ENCODE peak calls at places on chromosomes 6 and 20, in four cellular contexts. D is HFFc6, L is erythroblast, S is posterior cingulate gyrus. M is an unnamed sample.

GRCh38 chr20:14470231-14470894 is 133.0 kb upstream of the FLRT3 start:
- DNase-seq in L (no peak), D (no peak), S (no peak), M (no peak)

GRCh38 chr20:7744411-7744810 is 195.8 kb downstream of the HAO1 start:
- DNase-seq in L (no peak), S (no peak), D (peak), M (no peak)

GRCh38 chr20:33689973-33690372 is 3.8 kb upstream of the E2F1 start:
- DNase-seq in S (no peak), L (peak), D (no peak), M (no peak)

GRCh38 chr20:10978019-10978702 is 304.4 kb upstream of the JAG1 start:
- DNase-seq in S (no peak), D (no peak), L (no peak), M (no peak)

GRCh38 chr6:137512768-137513605 is 18.8 kb upstream of the OLIG3 start:
- DNase-seq in D (no peak), L (no peak), S (no peak), M (no peak)

GRCh38 chr6:1013656-1014430 is 298.1 kb upstream of the FOXQ1 start:
- DNase-seq in D (no peak), L (no peak), S (no peak), M (no peak)

GRCh38 chr6:161058746-161059145 is 67.2 kb downstream of the MAP3K4 start:
- DNase-seq in S (no peak), L (no peak), D (no peak), M (no peak)

GRCh38 chr6:151999194-151999593 is 191.7 kb downstream of the ESR1 start:
- DNase-seq in L (no peak), S (no peak), D (peak), M (no peak)

GRCh38 chr6:52493669-52494068 is 73.5 kb downstream of the EFHC1 start:
- DNase-seq in D (no peak), L (no peak), S (no peak), M (no peak)

GRCh38 chr6:27890351-27891299 is 21.6 kb downstream of the OR2B2 start:
- DNase-seq in L (peak), D (peak), S (no peak), M (no peak)

GRCh38 chr6:26250806-26251075 is 114.3 kb upstream of the BTN3A2 start:
- DNase-seq in L (no peak), D (peak), S (no peak), M (no peak)

GRCh38 chr6:118146584-118146983 is 239.5 kb downstream of the SLC35F1 start:
- DNase-seq in D (no peak), L (no peak), S (no peak), M (no peak)

GRCh38 chr6:166474721-166475565 is 92.2 kb upstream of the MPC1 start:
- DNase-seq in S (no peak), D (no peak), L (no peak), M (no peak)

GRCh38 chr20:34643919-34644318 is 33.0 kb downstream of the PIGU start:
- DNase-seq in S (no peak), L (no peak), D (peak), M (no peak)

GRCh38 chr6:168116975-168117899 is 38.2 kb upstream of the FRMD1 start:
- DNase-seq in L (no peak), S (no peak), D (no peak), M (no peak)

M was measured in dorsolateral prefrontal cortex.